ENCODE peak calls at places on chromosomes 13 and 19, in ten cellular contexts. Y is activated naive CD8-positive, alpha-beta T cell treated with anti-CD3 and anti-CD28 coated beads for 36 hours; B is globus pallidus; R is stimulated activated CD4-positive, alpha-beta T cell treated with anti-CD3 and anti-CD28 coated beads, Interleukin-1b, Interleukin-23, amount 100 ng/mL, for 24 hours; V is progenitor cell of endocrine pancreas; W is NCI-H146; H is NCI-H2029 treated with DMSO at 0.1 percent for 48 hours; D is NCI-H69; A is ovary; Q is Peyer's patch. P is an unnamed sample.

GRCh38 chr13:50375792-50376191 is 360.5 kb downstream of the KCNRG start:
- DNase-seq in D (no peak), A (no peak), V (no peak), W (no peak), R (no peak), Q (no peak), H (no peak), Y (no peak), B (no peak), P (no peak)

GRCh38 chr19:18292460-18292809 is 11.0 kb upstream of the JUND start:
- DNase-seq in B (no peak), A (no peak), D (no peak), W (no peak), H (peak; percentile 9), Y (no peak), Q (no peak), V (no peak), R (no peak), P (no peak)

GRCh38 chr19:35673121-35673804 is 6.9 kb downstream of the UPK1A start:
- DNase-seq in W (peak; percentile 85), V (no peak), A (no peak), Y (peak; percentile 58), Q (no peak), B (no peak), H (no peak), D (peak; percentile 32), R (peak; percentile 25), P (no peak)

GRCh38 chr19:2391118-2391725 is 31.2 kb downstream of the TMPRSS9 start:
- DNase-seq in V (no peak), H (peak; percentile 81), D (peak; percentile 79), Q (peak; percentile 38), W (peak; percentile 55), B (peak; percentile 72), R (no peak), Y (peak; percentile 15), A (no peak), P (no peak)

GRCh38 chr13:99845136-99845874 is 126.3 kb downstream of the ZIC5 start:
- DNase-seq in W (no peak), A (no peak), Q (no peak), Y (no peak), V (no peak), R (no peak), D (peak; percentile 50), H (no peak), B (no peak), P (no peak)

GRCh38 chr13:25901460-25902376 is 150.1 kb downstream of the SHISA2 start:
- DNase-seq in D (no peak), V (no peak), R (no peak), A (no peak), B (no peak), W (no peak), Q (no peak), H (no peak), Y (no peak), P (no peak)

GRCh38 chr19:34505321-34506025 is 23.9 kb downstream of the WTIP start:
- DNase-seq in D (no peak), A (no peak), R (no peak), V (no peak), H (no peak), W (no peak), Y (no peak), B (no peak), Q (no peak), P (peak; percentile 57)

GRCh38 chr13:39062004-39062403 is 23.7 kb downstream of the NHLRC3 start:
- DNase-seq in H (no peak), B (no peak), Y (no peak), V (no peak), A (no peak), Q (no peak), W (no peak), D (no peak), R (no peak), P (no peak)

GRCh38 chr19:18044825-18045304 is 36.9 kb downstream of the ARRDC2 start:
- DNase-seq in V (peak; percentile 28), D (peak; percentile 97), H (peak; percentile 78), R (peak; percentile 76), B (peak; percentile 63), A (no peak), Q (peak; percentile 92), W (peak; percentile 26), Y (peak; percentile 92), P (no peak)

P was measured in type B pancreatic cell.